ENCODE peak calls at places on chromosomes 7 and 10, in eight cellular contexts. K is lower lobe of right lung; T is endothelial cell of umbilical vein; S is HCT116; H is transverse colon; G is cardiac muscle cell; Q is CD8-positive, alpha-beta T cell; X is colonic mucosa. N is an unnamed sample. For H3K36me3, the result is how much of the 10 kb centered on the place peaks cover.

GRCh38 chr7:17405786-17406185 is 107.3 kb downstream of the AHR start:
- DNase-seq in X (no peak), Q (no peak), H (no peak), G (peak), S (peak), K (no peak), T (peak), N (peak)

GRCh38 chr10:3067045-3067858 is at the start of gene PFKP:
- DNase-seq in Q (peak), H (peak), S (no peak), G (no peak), X (peak), T (no peak), K (no peak), N (no peak)

GRCh38 chr7:127532151-127532550 is 53.2 kb downstream of the GCC1 start:
- DNase-seq in S (no peak), Q (no peak), H (no peak), K (no peak), X (no peak), G (no peak), T (no peak), N (no peak)

GRCh38 chr7:73810991-73811360 is 19.8 kb upstream of the CLDN4 start:
- DNase-seq in T (no peak), Q (no peak), H (no peak), G (no peak), X (peak), K (peak), S (no peak), N (no peak)

GRCh38 chr7:132777419-132777818 is 201.1 kb upstream of the PLXNA4 start:
- DNase-seq in Q (no peak), X (no peak), H (no peak), S (no peak), T (no peak), K (no peak), G (no peak), N (no peak)

GRCh38 chr7:24566274-24566673 is 7.0 kb upstream of the PALS2 start:
- DNase-seq in G (no peak), S (no peak), H (no peak), K (no peak), T (no peak), X (no peak), Q (no peak), N (no peak)

GRCh38 chr10:627032-627992 is 62.2 kb downstream of the DIP2C start:
- DNase-seq in Q (no peak), T (no peak), H (no peak), K (peak), S (no peak), X (no peak), G (no peak), N (no peak)

GRCh38 chr10:79367421-79368189 is 20.3 kb downstream of the PPIF start:
- DNase-seq in Q (no peak), X (no peak), K (no peak), H (no peak), T (no peak), G (peak), S (no peak), N (no peak)

GRCh38 chr10:77501152-77501845 is 136.3 kb downstream of the KCNMA1 start:
- DNase-seq in S (peak), H (no peak), G (peak), K (no peak), X (no peak), T (no peak), Q (no peak), N (peak)

GRCh38 chr10:110471566-110472139 is 26.1 kb upstream of the DUSP5 start:
- DNase-seq in K (no peak), T (no peak), X (no peak), S (no peak), Q (no peak), G (peak), H (no peak), N (peak)

GRCh38 chr7:16711730-16712129 is 41.8 kb upstream of the TSPAN13 start:
- DNase-seq in Q (no peak), H (no peak), G (peak), T (no peak), S (no peak), X (no peak), K (no peak), N (peak)

DNA sequence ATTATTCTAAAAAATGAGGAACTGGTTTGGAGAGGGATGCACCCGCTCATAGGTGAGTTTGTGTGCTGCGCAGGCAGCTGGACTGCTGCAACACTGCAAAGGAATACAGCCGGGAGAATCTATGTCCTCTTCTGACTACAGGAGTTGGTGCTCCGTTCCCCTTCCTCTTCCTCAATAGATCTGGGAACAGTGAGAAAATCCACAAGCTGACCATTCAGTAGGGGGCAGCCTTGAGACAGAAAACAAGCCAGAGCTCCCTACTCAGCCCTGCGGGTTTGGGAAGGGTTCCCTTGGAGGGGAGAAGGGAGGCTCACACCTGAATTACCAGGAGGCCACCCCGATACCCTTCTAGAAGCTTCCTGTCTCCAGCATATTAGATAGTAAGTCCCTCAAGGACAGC is 87.3 kb upstream of the FOXI2 start:
- DNase-seq in H (no peak), T (peak), X (peak), Q (no peak), K (no peak), G (no peak), S (peak), N (peak)
- TF ChIP-seq CTCF in H (no peak), T (peak), X (no peak), Q (no peak), K (peak), G (no peak), S (peak), N (peak)

DNA sequence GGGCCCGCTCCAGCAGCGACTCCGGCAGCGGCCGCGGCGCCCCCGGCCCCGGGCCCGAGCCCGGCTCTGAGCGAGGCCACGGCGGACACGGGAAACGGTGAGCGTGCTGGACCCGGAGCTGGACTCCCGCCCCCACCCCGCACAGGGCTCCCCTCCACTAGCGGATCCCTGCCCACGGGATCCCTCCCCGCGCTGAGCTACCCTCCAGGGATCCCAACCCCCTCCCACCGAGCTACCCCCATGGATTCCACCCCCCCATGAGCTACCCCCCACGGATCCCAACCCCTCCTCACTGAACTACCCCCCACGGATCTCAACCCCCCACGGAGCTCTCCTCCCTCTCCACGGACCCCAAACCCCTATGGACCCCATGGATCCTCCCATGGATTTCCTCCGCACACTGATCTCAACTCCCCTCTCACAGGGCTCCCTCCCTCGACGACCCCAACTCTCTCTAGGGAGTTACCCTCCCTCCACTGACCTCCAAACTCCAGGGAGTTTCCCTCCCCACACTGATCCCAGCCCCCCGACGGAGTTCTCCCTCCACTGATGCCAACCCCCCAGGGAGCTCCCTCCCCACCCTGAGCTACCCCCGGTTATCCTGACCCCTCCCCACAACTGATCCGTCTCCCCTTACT is 20.6 kb upstream of the HSPB1 start:
- DNase-seq in H (no peak), X (no peak), T (no peak), K (no peak), G (no peak), S (no peak), Q (no peak), N (no peak)
- H3K4me3 ChIP-seq in H (no peak), X (peak), T (no peak), K (peak), G (peak), S (peak), Q (peak), N (peak)

DNA sequence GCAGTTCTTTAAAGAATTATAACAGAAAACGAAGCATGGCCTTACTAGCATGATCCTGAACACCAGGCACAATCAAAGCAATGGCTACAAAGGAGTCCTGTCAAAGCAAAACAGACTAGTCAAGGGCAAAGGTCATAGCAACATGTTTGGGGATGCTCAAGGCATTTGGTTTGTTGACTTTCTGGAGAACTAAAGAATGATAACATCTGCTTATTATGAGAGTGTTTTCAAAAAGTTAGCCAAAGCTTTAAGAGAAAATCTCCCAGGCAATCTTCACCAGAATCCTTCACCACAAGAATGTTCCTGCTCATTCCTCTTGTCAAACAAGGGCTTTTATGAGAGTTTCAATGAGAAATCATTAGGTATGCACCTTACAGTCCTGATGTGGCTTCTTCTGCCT is 95.1 kb upstream of the CPXM2 start:
- DNase-seq in H (no peak), G (no peak), T (no peak), Q (no peak), S (no peak), X (no peak), K (no peak), N (no peak)
- H3K36me3 ChIP-seq in H (under half), G (under half), T (under half), Q (under half), S (under half), X (under half), K (under half), N (under half)

GRCh38 chr7:151060416-151061234 is 1.2 kb downstream of the SLC4A2 start:
- DNase-seq in S (no peak), Q (no peak), H (peak), K (no peak), X (peak), G (peak), T (peak), N (no peak)

GRCh38 chr7:151061241-151062110 is 2.1 kb downstream of the SLC4A2 start:
- DNase-seq in T (no peak), K (peak), H (no peak), X (peak), Q (no peak), G (peak), S (no peak), N (no peak)

GRCh38 chr7:151062399-151063211 is 3.2 kb downstream of the SLC4A2 start:
- DNase-seq in X (peak), Q (no peak), G (peak), K (peak), S (peak), H (peak), T (no peak), N (no peak)

GRCh38 chr7:151063212-151063561 is 3.8 kb downstream of the SLC4A2 start:
- DNase-seq in G (peak), Q (no peak), S (no peak), T (no peak), H (no peak), X (peak), K (no peak), N (no peak)

GRCh38 chr7:151062111-151062398 is 2.7 kb downstream of the SLC4A2 start:
- DNase-seq in H (no peak), X (no peak), T (no peak), S (no peak), K (no peak), G (no peak), Q (no peak), N (no peak)
- TF ChIP-seq CTCF in H (no peak), X (no peak), T (no peak), S (no peak), K (no peak), G (no peak), Q (no peak), N (no peak)

GRCh38 chr10:70541738-70542564 is 60.6 kb downstream of the PRF1 start:
- DNase-seq in H (no peak), K (no peak), Q (no peak), G (no peak), X (no peak), T (no peak), S (no peak), N (no peak)
- H3K4me3 ChIP-seq in H (no peak), K (no peak), Q (no peak), G (no peak), X (no peak), T (no peak), S (no peak), N (no peak)

GRCh38 chr7:92133133-92133736 is 1.0 kb downstream of the CYP51A1 start:
- DNase-seq in H (no peak), S (no peak), X (peak), T (peak), K (no peak), Q (no peak), G (peak), N (no peak)

GRCh38 chr7:92134271-92135099 is at the start of gene CYP51A1:
- DNase-seq in G (peak), Q (peak), S (peak), K (peak), X (peak), H (peak), T (peak), N (peak)

GRCh38 chr7:92133737-92134270 is 473 bp downstream of the CYP51A1 start:
- DNase-seq in H (peak), S (peak), T (peak), K (peak), G (peak), Q (peak), X (peak), N (peak)

GRCh38 chr7:92131764-92132330 is 2.4 kb downstream of the CYP51A1 start:
- DNase-seq in G (no peak), X (no peak), T (no peak), Q (no peak), S (no peak), K (no peak), H (no peak), N (no peak)

DNA sequence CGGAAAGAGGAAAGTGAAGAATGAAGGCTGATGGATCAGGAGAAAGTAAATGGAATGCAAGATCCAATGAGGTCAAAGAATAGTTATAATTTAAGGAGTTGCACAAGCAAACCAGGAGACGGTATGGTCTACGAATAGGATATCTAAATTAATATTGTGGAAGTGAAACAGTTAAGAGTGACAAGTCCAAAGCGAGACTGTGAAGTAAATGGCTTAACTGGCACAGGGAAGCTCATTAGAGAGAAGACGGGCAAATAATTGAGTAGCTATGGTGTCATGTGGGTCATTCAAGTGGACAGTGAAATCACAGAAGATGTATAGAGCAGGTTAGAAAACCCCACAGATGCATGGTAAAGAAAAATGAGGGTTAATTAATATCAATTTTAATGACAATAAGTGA is 3.2 kb downstream of the CYP51A1 start:
- DNase-seq in K (no peak), T (no peak), X (no peak), Q (no peak), G (no peak), H (no peak), S (no peak), N (no peak)
- H3K36me3 ChIP-seq in K (half or more), T (under half), X (under half), Q (under half), G (under half), H (under half), S (under half), N (under half)

GRCh38 chr7:80711521-80711920 is 73.1 kb downstream of the CD36 start:
- DNase-seq in Q (no peak), S (no peak), H (no peak), T (no peak), K (no peak), X (no peak), G (peak), N (peak)
- TF ChIP-seq CTCF in Q (no peak), S (no peak), H (no peak), T (no peak), K (no peak), X (no peak), G (no peak), N (no peak)

GRCh38 chr10:88949051-88949450 is 3.5 kb downstream of the ACTA2 start:
- DNase-seq in K (no peak), Q (no peak), H (no peak), G (no peak), X (no peak), S (no peak), T (no peak), N (no peak)
- H3K4me3 ChIP-seq in K (peak), Q (no peak), H (peak), G (no peak), X (peak), S (no peak), T (no peak), N (no peak)

GRCh38 chr10:11279286-11279685 is 261.6 kb downstream of the CELF2 start:
- DNase-seq in X (no peak), Q (no peak), T (no peak), K (no peak), H (no peak), S (no peak), G (no peak), N (no peak)

GRCh38 chr10:11282661-11283060 is 265.0 kb downstream of the CELF2 start:
- DNase-seq in G (no peak), X (no peak), H (no peak), S (no peak), K (no peak), Q (no peak), T (no peak), N (no peak)

GRCh38 chr10:11276475-11276990 is 258.9 kb downstream of the CELF2 start:
- DNase-seq in K (no peak), T (no peak), G (no peak), Q (no peak), S (no peak), H (no peak), X (no peak), N (no peak)

GRCh38 chr10:11282156-11282555 is 264.5 kb downstream of the CELF2 start:
- DNase-seq in G (no peak), Q (no peak), T (no peak), H (no peak), S (no peak), K (no peak), X (no peak), N (no peak)

DNA sequence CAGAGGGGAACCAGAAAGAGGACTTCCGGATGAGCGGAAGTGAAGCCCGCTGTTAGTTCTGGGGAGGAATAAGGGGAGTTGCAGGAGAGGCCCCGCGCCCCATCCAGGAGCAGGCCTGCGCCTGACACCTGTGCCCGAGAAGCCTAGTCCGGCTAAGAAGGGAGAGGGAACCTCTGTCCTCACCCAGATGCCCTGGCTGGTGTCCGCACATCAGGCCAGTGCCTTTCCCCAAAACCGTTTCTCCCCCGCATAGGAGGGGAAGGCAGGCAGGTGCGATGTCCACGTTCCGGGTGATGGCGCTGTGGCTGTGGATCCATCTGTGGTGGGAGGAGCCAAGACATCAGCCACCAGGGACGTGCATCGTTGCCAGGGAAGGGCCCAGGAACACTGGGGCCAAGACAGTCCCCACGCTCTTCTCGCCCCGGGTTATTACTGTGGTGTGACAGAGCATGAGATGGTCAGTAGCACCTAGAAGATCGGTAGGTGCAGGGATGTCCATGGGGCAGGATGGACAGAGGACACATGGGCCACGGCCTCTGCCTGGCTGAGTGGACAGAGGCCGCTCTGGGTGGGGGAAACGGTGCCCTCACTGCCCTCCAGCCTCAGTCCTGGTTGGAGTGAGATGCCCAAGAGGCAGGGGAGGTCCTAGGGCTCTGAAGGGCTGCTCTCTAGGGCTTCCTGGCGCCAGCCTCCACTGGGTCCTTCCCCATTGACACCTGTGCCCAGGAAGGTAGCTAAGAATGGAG is 262.7 kb downstream of the CELF2 start:
- DNase-seq in T (no peak), K (no peak), X (no peak), H (no peak), S (no peak), G (no peak), Q (no peak), N (no peak)
- H3K36me3 ChIP-seq in T (under half), K (half or more), X (under half), H (under half), S (under half), G (under half), Q (half or more), N (under half)

DNA sequence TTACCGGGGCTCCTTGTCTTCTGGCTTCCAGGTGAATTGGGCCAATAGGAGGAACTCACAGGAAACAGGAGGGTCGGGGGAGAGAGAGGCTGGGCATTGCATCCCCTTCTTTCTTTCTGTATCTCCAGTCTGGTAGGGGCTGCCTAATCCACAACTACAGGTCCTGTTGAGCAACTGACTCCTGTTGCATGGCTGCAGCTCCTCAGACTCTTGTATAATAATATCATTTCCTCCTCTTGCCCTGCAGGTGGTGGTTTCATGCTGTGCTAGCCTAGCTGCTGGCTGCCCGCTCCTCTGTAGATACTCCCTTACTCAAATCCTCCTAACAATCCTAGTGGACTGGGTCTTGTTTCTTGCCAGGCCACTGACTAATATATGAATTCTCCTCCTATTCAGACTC is 276.5 kb upstream of the SMIM30 start:
- DNase-seq in S (no peak), T (no peak), Q (no peak), H (no peak), K (no peak), G (no peak), X (no peak), N (no peak)
- TF ChIP-seq CTCF in S (no peak), T (no peak), Q (no peak), H (no peak), K (no peak), G (no peak), X (no peak), N (no peak)

N was measured in bronchial epithelial cell.